ENCODE peak calls at places on chromosomes 7 and 10, in five cellular contexts. L is colonic mucosa, N is breast epithelium, X is heart right ventricle, D is kidney. G is an unnamed sample.

GRCh38 chr7:73822319-73823173 is 8.2 kb upstream of the CLDN4 start:
- DNase-seq in X (no peak), D (peak; percentile 91), L (peak; percentile 95), N (peak; percentile 85), G (no peak)

GRCh38 chr7:122951006-122951405 is 44.5 kb downstream of the TAS2R16 start:
- DNase-seq in N (no peak), L (no peak), X (no peak), D (no peak), G (no peak)

GRCh38 chr10:4512557-4513286 is 313.3 kb upstream of the AKR1E2 start:
- DNase-seq in N (no peak), D (no peak), X (peak; percentile 40), L (peak; percentile 39), G (no peak)

GRCh38 chr10:48639646-48640045 is 34.8 kb upstream of the ARHGAP22 start:
- DNase-seq in L (no peak), N (no peak), D (no peak), X (no peak), G (no peak)

GRCh38 chr7:22563621-22564241 is 63.7 kb upstream of the STEAP1B start:
- DNase-seq in N (no peak), X (no peak), L (no peak), D (no peak), G (no peak)

GRCh38 chr10:96017227-96017687 is 26.1 kb upstream of the CCNJ start:
- DNase-seq in X (no peak), N (no peak), D (no peak), L (peak; percentile 61), G (no peak)

GRCh38 chr7:102991540-102992214 is 78.9 kb downstream of the LRRC17 start:
- DNase-seq in N (no peak), L (peak; percentile 65), X (no peak), D (no peak), G (no peak)

GRCh38 chr7:72409638-72410015 is 2.5 kb downstream of the CALN1 start:
- DNase-seq in N (no peak), X (no peak), L (no peak), D (no peak), G (no peak)

GRCh38 chr10:25047902-25048301 is 31.5 kb downstream of the THNSL1 start:
- DNase-seq in L (no peak), D (no peak), X (no peak), N (no peak), G (no peak)

DNA sequence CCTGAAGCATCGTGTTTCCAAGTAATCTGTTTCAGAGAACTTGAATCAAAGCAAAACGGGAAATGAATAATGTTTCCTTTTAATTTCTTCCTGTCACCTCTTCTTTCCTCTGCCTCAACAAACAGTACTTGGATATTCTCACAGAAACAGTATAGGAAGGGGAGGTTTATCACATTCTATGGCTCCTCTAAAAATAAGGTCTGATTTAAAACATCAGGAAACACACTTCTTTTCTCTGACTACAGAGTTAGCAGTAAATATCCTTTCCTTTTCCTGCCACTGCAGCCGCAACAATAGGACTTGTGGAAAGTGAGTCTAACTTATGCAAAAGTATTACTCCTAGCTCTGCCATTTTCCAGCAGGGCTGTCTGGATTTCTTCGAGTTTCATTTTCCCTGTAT is 62.3 kb downstream of the CH25H start:
- DNase-seq in X (no peak), D (no peak), N (no peak), L (no peak), G (no peak)
- H3K27ac ChIP-seq in X (no peak overlapping the region), D (no peak overlapping the region), N (no peak overlapping the region), L (no peak overlapping the region), G (no peak overlapping the region)

DNA sequence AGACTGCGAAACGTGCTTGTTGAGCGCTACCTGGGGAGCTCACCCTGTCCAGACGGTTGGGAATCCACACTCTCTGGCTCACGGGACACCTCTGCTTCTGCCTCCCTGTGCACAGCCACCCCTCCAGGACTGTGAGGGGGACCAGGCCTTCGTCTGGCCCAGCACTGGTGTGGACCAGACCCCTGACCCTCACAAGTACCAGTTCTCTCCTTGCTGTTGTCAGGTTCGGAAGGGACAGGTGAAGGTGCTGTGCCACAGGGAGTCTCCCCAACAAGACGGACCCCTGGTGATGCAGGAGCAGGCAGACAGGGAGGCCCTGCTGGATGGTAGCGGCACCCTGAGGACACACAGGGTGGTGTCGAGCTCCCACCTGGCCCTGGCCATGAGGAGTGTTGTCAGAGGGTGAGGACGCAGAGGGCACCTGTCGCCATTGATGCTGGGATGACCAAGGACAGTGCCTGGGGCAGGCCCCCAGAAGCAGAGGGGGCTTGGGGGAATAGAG is 15.2 kb downstream of the RASGEF1A start:
- DNase-seq in L (peak; percentile 11), X (no peak), N (peak; percentile 36), D (peak; percentile 59), G (no peak)
- H3K27ac ChIP-seq in L (no peak overlapping the region), X (no peak overlapping the region), N (no peak overlapping the region), D (no peak overlapping the region), G (no peak overlapping the region)

DNA sequence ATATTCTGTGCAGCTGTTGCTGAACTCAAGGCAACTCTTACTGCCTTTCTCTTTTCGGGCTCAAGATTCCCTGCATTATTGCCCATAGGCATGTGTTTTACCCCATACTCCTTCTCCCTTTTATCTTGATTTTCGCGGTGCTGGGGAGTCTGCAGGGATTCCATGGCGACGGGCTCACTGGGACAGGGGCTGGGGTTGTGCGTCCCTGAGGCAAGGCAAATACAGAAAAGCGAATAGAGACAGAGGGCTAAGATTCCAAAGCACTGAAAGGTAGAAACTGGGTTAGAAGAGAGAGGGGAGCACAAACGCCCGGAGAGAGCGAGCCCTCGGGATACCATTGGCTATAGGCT is 519 bp upstream of the RPP38 start:
- DNase-seq in L (no peak), N (no peak), D (no peak), X (no peak), G (no peak)
- H3K27ac ChIP-seq in L (peak overlapping the region; percentile 90), N (peak overlapping the region; percentile 95), D (peak overlapping the region; percentile 99), X (peak overlapping the region; percentile 95), G (peak overlapping the region; percentile 98)

GRCh38 chr7:143012409-143012808 is 14.5 kb downstream of the OR9A2 start:
- DNase-seq in X (no peak), L (no peak), N (no peak), D (no peak), G (no peak)

GRCh38 chr7:143015102-143015501 is 11.8 kb downstream of the OR9A2 start:
- DNase-seq in D (no peak), N (no peak), L (no peak), X (no peak), G (no peak)

GRCh38 chr7:143013897-143014296 is 13.0 kb downstream of the OR9A2 start:
- DNase-seq in D (no peak), N (no peak), L (no peak), X (no peak), G (no peak)

GRCh38 chr7:143012001-143012400 is 14.9 kb downstream of the OR9A2 start:
- DNase-seq in X (no peak), N (no peak), D (no peak), L (no peak), G (no peak)

GRCh38 chr7:143013473-143013872 is 13.5 kb downstream of the OR9A2 start:
- DNase-seq in L (no peak), N (no peak), D (no peak), X (no peak), G (no peak)
- H3K27ac ChIP-seq in L (no peak overlapping the region), N (peak overlapping the region; percentile 60), D (no peak overlapping the region), X (no peak overlapping the region), G (no peak overlapping the region)

DNA sequence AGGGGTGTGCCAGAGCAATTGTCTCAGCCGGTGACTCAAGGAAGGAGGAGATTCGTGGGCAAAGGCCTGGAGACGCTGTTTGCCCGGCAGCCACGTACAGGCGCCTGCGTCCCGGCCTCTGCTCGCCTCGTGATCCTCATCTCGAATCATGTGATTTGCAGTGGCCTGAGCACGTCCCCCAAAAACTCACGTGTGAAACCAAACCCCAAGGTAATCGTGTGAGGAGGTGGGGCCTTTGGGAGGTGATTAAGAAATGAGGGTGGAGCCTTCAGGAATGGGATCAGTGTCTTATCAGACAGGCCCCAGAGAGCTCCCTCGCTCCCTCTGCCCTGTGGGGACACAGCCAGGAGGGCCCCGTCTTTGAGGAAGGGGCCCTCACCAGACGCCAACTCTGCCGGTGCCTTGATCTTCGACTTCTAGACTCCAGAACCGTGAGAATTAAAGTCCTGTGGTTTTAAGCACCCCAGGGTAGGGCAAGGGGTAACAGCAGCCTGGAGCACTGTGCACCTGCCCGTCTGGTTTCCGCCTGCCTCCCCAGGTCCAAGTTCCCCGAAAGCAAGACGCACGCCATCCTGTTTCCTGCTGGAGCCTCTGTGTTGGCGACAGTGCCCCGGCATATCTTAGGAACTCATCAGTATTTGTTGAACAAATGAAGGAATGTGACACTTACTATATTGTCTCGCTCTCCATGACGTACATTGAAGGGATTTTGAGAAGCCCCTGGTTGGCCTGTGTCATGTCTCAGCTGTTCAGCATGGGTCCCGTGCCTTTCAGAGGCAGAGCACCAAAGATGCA is 226.5 kb downstream of the TCERG1L start:
- DNase-seq in L (no peak), D (no peak), X (no peak), N (no peak), G (no peak)
- H3K27ac ChIP-seq in L (no peak overlapping the region), D (no peak overlapping the region), X (no peak overlapping the region), N (no peak overlapping the region), G (no peak overlapping the region)

GRCh38 chr7:66928388-66928787 is 7.4 kb downstream of the TMEM248 start:
- DNase-seq in L (no peak), X (peak; percentile 17), D (no peak), N (no peak), G (no peak)

GRCh38 chr7:66927348-66927948 is 6.4 kb downstream of the TMEM248 start:
- DNase-seq in N (no peak), X (no peak), L (no peak), D (no peak), G (no peak)

GRCh38 chr7:66929935-66930334 is 8.9 kb downstream of the TMEM248 start:
- DNase-seq in L (no peak), X (no peak), D (no peak), N (no peak), G (no peak)

GRCh38 chr7:66929170-66929569 is 8.1 kb downstream of the TMEM248 start:
- DNase-seq in N (no peak), D (no peak), L (no peak), X (no peak), G (no peak)

DNA sequence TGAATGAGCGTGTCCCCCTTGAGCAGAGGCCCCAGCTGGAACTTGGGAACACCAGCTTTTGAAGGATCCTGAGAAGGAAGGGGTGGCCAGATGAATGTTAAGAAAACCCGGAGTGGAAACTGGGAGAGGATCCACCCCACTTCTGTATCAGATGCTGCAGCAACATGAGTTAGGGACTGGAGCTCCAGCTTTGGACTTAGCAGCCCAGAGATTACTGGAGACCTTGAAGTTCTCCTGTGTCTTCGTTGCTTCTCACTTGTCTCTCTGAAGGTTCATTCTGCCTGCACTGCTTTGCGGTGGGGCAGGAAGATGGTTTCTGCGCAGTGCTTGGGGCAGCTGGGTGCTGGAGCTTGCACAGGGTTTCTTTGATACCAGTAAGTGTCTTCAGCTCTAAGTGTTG is 9.3 kb downstream of the TMEM248 start:
- DNase-seq in L (no peak), D (no peak), N (no peak), X (no peak), G (no peak)
- H3K27ac ChIP-seq in L (no peak overlapping the region), D (no peak overlapping the region), N (no peak overlapping the region), X (no peak overlapping the region), G (no peak overlapping the region)

GRCh38 chr7:30752979-30753378 is 1.0 kb downstream of the INMT start:
- DNase-seq in D (peak; percentile 90), X (peak; percentile 83), N (peak; percentile 61), L (peak; percentile 53), G (peak; percentile 35)
- H3K27ac ChIP-seq in D (peak overlapping the region; percentile 78), X (peak overlapping the region; percentile 67), N (peak overlapping the region; percentile 78), L (no peak overlapping the region), G (no peak overlapping the region)

GRCh38 chr7:66050337-66050957 is 25.2 kb upstream of the ASL start:
- DNase-seq in X (no peak), D (no peak), L (no peak), N (no peak), G (no peak)
- H3K27ac ChIP-seq in X (no peak overlapping the region), D (no peak overlapping the region), L (no peak overlapping the region), N (peak overlapping the region; percentile 12), G (no peak overlapping the region)

G was measured in substantia nigra.